ENCODE peak calls at places on chromosomes 13 and 19, in six cellular contexts. One of them, this sample, is unnamed.

GRCh38 chr13:41568990-41569387 is 111.6 kb downstream of the RGCC start:
- DNase-seq in CD4-positive, alpha-beta T cell: no peak
- DNase-seq in colonic mucosa: no peak
- DNase-seq in Calu3: no peak
- DNase-seq in HFFc6: no peak
- DNase-seq in glutamatergic neuron: no peak
- DNase-seq in this sample: no peak

GRCh38 chr19:45016388-45017314 is 15.4 kb downstream of the RELB start:
- DNase-seq in HFFc6: peak
- DNase-seq in Calu3: peak
- DNase-seq in colonic mucosa: peak
- DNase-seq in CD4-positive, alpha-beta T cell: peak
- DNase-seq in glutamatergic neuron: peak
- DNase-seq in this sample: peak

GRCh38 chr19:53916004-53916403 is 6.9 kb downstream of the CACNG7 start:
- DNase-seq in CD4-positive, alpha-beta T cell: no peak
- DNase-seq in colonic mucosa: no peak
- DNase-seq in HFFc6: no peak
- DNase-seq in Calu3: no peak
- DNase-seq in glutamatergic neuron: no peak
- DNase-seq in this sample: no peak

GRCh38 chr19:19192910-19193423 is 909 bp downstream of the RFXANK start:
- DNase-seq in Calu3: no peak
- DNase-seq in colonic mucosa: no peak
- DNase-seq in glutamatergic neuron: no peak
- DNase-seq in CD4-positive, alpha-beta T cell: no peak
- DNase-seq in HFFc6: no peak
- DNase-seq in this sample: no peak

GRCh38 chr13:44399045-44399444 is 25.4 kb downstream of the SERP2 start:
- DNase-seq in HFFc6: no peak
- DNase-seq in glutamatergic neuron: no peak
- DNase-seq in colonic mucosa: no peak
- DNase-seq in Calu3: no peak
- DNase-seq in CD4-positive, alpha-beta T cell: no peak
- DNase-seq in this sample: no peak

GRCh38 chr13:35927554-35927953 is 203.6 kb downstream of the DCLK1 start:
- DNase-seq in CD4-positive, alpha-beta T cell: no peak
- DNase-seq in HFFc6: peak
- DNase-seq in glutamatergic neuron: no peak
- DNase-seq in Calu3: no peak
- DNase-seq in colonic mucosa: peak
- DNase-seq in this sample: no peak

GRCh38 chr19:23283925-23284324 is 33.7 kb upstream of the ZNF724 start:
- DNase-seq in Calu3: peak
- DNase-seq in colonic mucosa: peak
- DNase-seq in glutamatergic neuron: peak
- DNase-seq in HFFc6: peak
- DNase-seq in CD4-positive, alpha-beta T cell: peak
- DNase-seq in this sample: peak

GRCh38 chr19:34317311-34317927 is 47.6 kb upstream of the GPI start:
- DNase-seq in colonic mucosa: peak
- DNase-seq in HFFc6: no peak
- DNase-seq in Calu3: no peak
- DNase-seq in glutamatergic neuron: no peak
- DNase-seq in CD4-positive, alpha-beta T cell: peak
- DNase-seq in this sample: no peak

GRCh38 chr19:39941615-39942507 is 7.4 kb upstream of the FCGBP start:
- DNase-seq in colonic mucosa: no peak
- DNase-seq in HFFc6: no peak
- DNase-seq in glutamatergic neuron: no peak
- DNase-seq in Calu3: peak
- DNase-seq in CD4-positive, alpha-beta T cell: no peak
- DNase-seq in this sample: no peak

GRCh38 chr19:3402631-3403443 is 36.5 kb downstream of the NFIC start:
- DNase-seq in Calu3: no peak
- DNase-seq in glutamatergic neuron: no peak
- DNase-seq in HFFc6: no peak
- DNase-seq in CD4-positive, alpha-beta T cell: no peak
- DNase-seq in colonic mucosa: no peak
- DNase-seq in this sample: no peak
- TF ChIP-seq CTCF in Calu3: no peak
- TF ChIP-seq CTCF in glutamatergic neuron: no peak
- TF ChIP-seq CTCF in HFFc6: no peak
- TF ChIP-seq CTCF in CD4-positive, alpha-beta T cell: no peak
- TF ChIP-seq CTCF in colonic mucosa: no peak
- TF ChIP-seq CTCF in this sample: no peak

DNA sequence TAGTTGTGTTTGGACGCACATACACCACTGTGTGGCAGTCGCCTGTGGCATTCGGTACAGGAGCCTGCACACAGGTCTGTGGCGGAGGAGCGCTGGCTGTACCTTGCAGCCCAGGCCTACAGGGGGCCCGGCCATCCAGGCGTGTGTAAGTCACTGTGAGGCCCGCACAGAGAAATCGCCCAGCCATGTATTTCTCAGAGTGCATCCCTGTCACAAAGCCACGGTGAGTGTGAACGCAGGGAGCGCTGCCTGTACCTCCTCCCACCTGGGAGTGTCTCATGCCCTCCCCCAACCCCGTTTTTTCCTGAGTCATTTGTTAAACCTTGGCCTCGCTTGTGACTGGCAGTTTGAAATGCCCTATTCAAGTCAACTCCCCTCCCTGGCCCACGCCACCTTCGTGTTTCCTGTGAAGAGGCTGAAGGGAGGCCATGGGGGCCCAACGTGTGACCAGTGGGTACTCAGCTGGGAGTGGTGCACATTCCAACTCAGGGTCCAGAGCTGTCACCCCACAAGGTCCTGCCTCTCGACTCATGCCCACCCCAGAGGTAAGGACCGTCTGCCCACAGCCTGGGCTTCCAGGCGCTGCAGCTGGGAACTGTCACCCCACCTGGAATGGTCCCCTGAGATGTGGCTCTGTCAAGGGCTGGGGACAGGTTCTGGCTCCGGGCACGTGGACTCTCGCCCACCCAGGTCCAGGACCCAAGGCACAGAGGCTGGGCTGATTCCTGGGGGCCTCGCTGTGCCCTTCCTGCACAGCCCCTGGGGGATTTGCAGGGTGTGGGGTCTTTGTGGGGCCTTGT is 11.6 kb upstream of the RASA3 start:
- DNase-seq in HFFc6: no peak
- DNase-seq in Calu3: no peak
- DNase-seq in CD4-positive, alpha-beta T cell: peak
- DNase-seq in glutamatergic neuron: peak
- DNase-seq in colonic mucosa: no peak
- DNase-seq in this sample: no peak
- TF ChIP-seq CTCF in HFFc6: peak
- TF ChIP-seq CTCF in Calu3: no peak
- TF ChIP-seq CTCF in CD4-positive, alpha-beta T cell: peak
- TF ChIP-seq CTCF in glutamatergic neuron: peak
- TF ChIP-seq CTCF in colonic mucosa: no peak
- TF ChIP-seq CTCF in this sample: peak

GRCh38 chr19:46431824-46432223 is 3.1 kb upstream of the PNMA8C start:
- DNase-seq in Calu3: no peak
- DNase-seq in glutamatergic neuron: no peak
- DNase-seq in colonic mucosa: no peak
- DNase-seq in HFFc6: no peak
- DNase-seq in CD4-positive, alpha-beta T cell: no peak
- DNase-seq in this sample: no peak
- TF ChIP-seq CTCF in Calu3: no peak
- TF ChIP-seq CTCF in glutamatergic neuron: peak
- TF ChIP-seq CTCF in colonic mucosa: no peak
- TF ChIP-seq CTCF in HFFc6: peak
- TF ChIP-seq CTCF in CD4-positive, alpha-beta T cell: no peak
- TF ChIP-seq CTCF in this sample: peak

GRCh38 chr19:13953021-13953531 is 767 bp downstream of the DCAF15 start:
- DNase-seq in glutamatergic neuron: no peak
- DNase-seq in Calu3: peak
- DNase-seq in HFFc6: peak
- DNase-seq in CD4-positive, alpha-beta T cell: no peak
- DNase-seq in colonic mucosa: peak
- DNase-seq in this sample: no peak
- TF ChIP-seq CTCF in glutamatergic neuron: no peak
- TF ChIP-seq CTCF in Calu3: no peak
- TF ChIP-seq CTCF in HFFc6: peak
- TF ChIP-seq CTCF in CD4-positive, alpha-beta T cell: no peak
- TF ChIP-seq CTCF in colonic mucosa: no peak
- TF ChIP-seq CTCF in this sample: no peak

GRCh38 chr19:9848060-9848459 is 12.9 kb downstream of the PIN1 start:
- DNase-seq in HFFc6: no peak
- DNase-seq in CD4-positive, alpha-beta T cell: peak
- DNase-seq in glutamatergic neuron: peak
- DNase-seq in colonic mucosa: no peak
- DNase-seq in Calu3: peak
- DNase-seq in this sample: no peak

GRCh38 chr19:9849786-9850185 is 14.7 kb downstream of the PIN1 start:
- DNase-seq in Calu3: no peak
- DNase-seq in CD4-positive, alpha-beta T cell: no peak
- DNase-seq in HFFc6: no peak
- DNase-seq in glutamatergic neuron: no peak
- DNase-seq in colonic mucosa: no peak
- DNase-seq in this sample: no peak

GRCh38 chr19:9848761-9849160 is 13.6 kb downstream of the PIN1 start:
- DNase-seq in CD4-positive, alpha-beta T cell: no peak
- DNase-seq in HFFc6: no peak
- DNase-seq in colonic mucosa: no peak
- DNase-seq in glutamatergic neuron: no peak
- DNase-seq in Calu3: no peak
- DNase-seq in this sample: no peak

GRCh38 chr19:9850235-9850959 is 15.3 kb downstream of the PIN1 start:
- DNase-seq in Calu3: no peak
- DNase-seq in HFFc6: no peak
- DNase-seq in glutamatergic neuron: peak
- DNase-seq in CD4-positive, alpha-beta T cell: no peak
- DNase-seq in colonic mucosa: no peak
- DNase-seq in this sample: no peak

GRCh38 chr19:9847087-9847671 is 12.1 kb downstream of the PIN1 start:
- DNase-seq in Calu3: peak
- DNase-seq in HFFc6: peak
- DNase-seq in glutamatergic neuron: peak
- DNase-seq in CD4-positive, alpha-beta T cell: peak
- DNase-seq in colonic mucosa: peak
- DNase-seq in this sample: peak
- TF ChIP-seq CTCF in Calu3: peak
- TF ChIP-seq CTCF in HFFc6: peak
- TF ChIP-seq CTCF in glutamatergic neuron: peak
- TF ChIP-seq CTCF in CD4-positive, alpha-beta T cell: no peak
- TF ChIP-seq CTCF in colonic mucosa: no peak
- TF ChIP-seq CTCF in this sample: peak

This sample was measured in neural crest cell.